ENCODE peak calls at places on chromosomes 13 and 19, in four cellular contexts. O is right lobe of liver, X is transverse colon, S is A549. A is an unnamed sample.

GRCh38 chr19:18995804-18996241 is 37.5 kb downstream of the SUGP2 start:
- DNase-seq in O (no peak), X (peak), S (peak), A (peak)

GRCh38 chr13:100254002-100254401 is 165.1 kb downstream of the PCCA start:
- DNase-seq in X (no peak), S (peak), O (no peak), A (no peak)

GRCh38 chr13:21673592-21674270 is 2.9 kb downstream of the FGF9 start:
- DNase-seq in O (peak), S (peak), X (peak), A (peak)

GRCh38 chr13:83691966-83692365 is 190.3 kb downstream of the SLITRK1 start:
- DNase-seq in X (no peak), O (no peak), S (no peak), A (no peak)

GRCh38 chr13:67119481-67119883 is 110.7 kb downstream of the PCDH9 start:
- DNase-seq in O (no peak), X (no peak), S (peak), A (no peak)

GRCh38 chr13:56718791-56719190 is 421.9 kb upstream of the PRR20A start:
- DNase-seq in S (no peak), O (no peak), X (no peak), A (no peak)

GRCh38 chr19:3005345-3005744 is 23.7 kb downstream of the TLE2 start:
- DNase-seq in S (no peak), O (no peak), X (no peak), A (no peak)

GRCh38 chr13:23921451-23921888 is 24.2 kb upstream of the C1QTNF9B start:
- DNase-seq in O (no peak), X (no peak), S (peak), A (no peak)

GRCh38 chr19:2542341-2543069 is 66.6 kb downstream of the GADD45B start:
- DNase-seq in X (peak), S (peak), O (no peak), A (peak)

GRCh38 chr19:29495091-29495490 is 30.7 kb upstream of the VSTM2B start:
- DNase-seq in O (no peak), S (no peak), X (no peak), A (no peak)

GRCh38 chr19:54218259-54218658 is 4.5 kb downstream of the LILRB3 start:
- DNase-seq in S (no peak), O (no peak), X (no peak), A (no peak)

GRCh38 chr13:98537740-98538139 is 39.2 kb downstream of the STK24 start:
- DNase-seq in O (no peak), X (no peak), S (no peak), A (no peak)

GRCh38 chr19:38433268-38433733 is at the start of gene RYR1:
- DNase-seq in O (peak), X (peak), S (no peak), A (peak)

GRCh38 chr13:110525328-110526319 is 35.9 kb downstream of the RAB20 start:
- DNase-seq in S (no peak), X (peak), O (peak), A (no peak)

GRCh38 chr13:75993823-75994222 is 357.7 kb downstream of the LMO7 start:
- DNase-seq in O (no peak), S (peak), X (no peak), A (no peak)

GRCh38 chr13:65540064-65540635 is 1690.0 kb downstream of the PCDH9 start:
- DNase-seq in X (no peak), S (no peak), O (no peak), A (no peak)

GRCh38 chr19:7596191-7596937 is 701 bp downstream of the CAMSAP3 start:
- DNase-seq in O (no peak), X (peak), S (no peak), A (no peak)

GRCh38 chr13:93603043-93603442 is 376.4 kb downstream of the GPC6 start:
- DNase-seq in S (peak), X (no peak), O (no peak), A (no peak)

GRCh38 chr13:44930907-44931676 is 58.2 kb downstream of the NUFIP1 start:
- DNase-seq in S (no peak), O (no peak), X (no peak), A (no peak)

GRCh38 chr13:53064721-53065120 is 36.1 kb downstream of the OLFM4 start:
- DNase-seq in S (no peak), X (no peak), O (no peak), A (peak)

GRCh38 chr13:104984296-104984818 is 1551.1 kb downstream of the EFNB2 start:
- DNase-seq in O (no peak), X (no peak), S (no peak), A (no peak)

GRCh38 chr19:17946965-17947784 is 14.4 kb downstream of the CCDC124 start:
- DNase-seq in X (no peak), S (peak), O (no peak), A (peak)

GRCh38 chr19:10288662-10289166 is 1.0 kb upstream of the ICAM5 start:
- DNase-seq in S (peak), X (peak), O (no peak), A (no peak)

GRCh38 chr19:44741258-44741731 is 7.2 kb upstream of the BCL3 start:
- DNase-seq in O (no peak), X (peak), S (peak), A (peak)

GRCh38 chr13:101875717-101876393 is 423.4 kb downstream of the ITGBL1 start:
- DNase-seq in O (peak), X (no peak), S (peak), A (no peak)

GRCh38 chr19:2261438-2262172 is 5.4 kb upstream of the JSRP1 start:
- DNase-seq in O (no peak), X (peak), S (peak), A (no peak)

GRCh38 chr19:14432817-14433453 is at the start of gene PKN1:
- DNase-seq in O (peak), X (peak), S (peak), A (peak)

GRCh38 chr13:19940106-19940505 is 18.4 kb upstream of the ZMYM2 start:
- DNase-seq in O (no peak), S (no peak), X (no peak), A (no peak)

GRCh38 chr13:114130708-114131580 is 1.5 kb downstream of the RASA3 start:
- DNase-seq in S (peak), O (no peak), X (peak), A (peak)

GRCh38 chr13:45623516-45624090 is 8.1 kb upstream of the ERICH6B start:
- DNase-seq in O (no peak), X (no peak), S (peak), A (no peak)

GRCh38 chr13:111900390-111901180 is 166.4 kb upstream of the SOX1 start:
- DNase-seq in S (no peak), O (no peak), X (no peak), A (no peak)

GRCh38 chr13:35926859-35927530 is 204.2 kb downstream of the DCLK1 start:
- DNase-seq in X (no peak), S (no peak), O (no peak), A (no peak)

GRCh38 chr13:35923347-35923746 is 207.8 kb downstream of the DCLK1 start:
- DNase-seq in S (peak), O (no peak), X (no peak), A (no peak)

GRCh38 chr13:35920816-35921215 is 210.4 kb downstream of the DCLK1 start:
- DNase-seq in O (no peak), X (no peak), S (no peak), A (no peak)

GRCh38 chr13:35927554-35927953 is 203.6 kb downstream of the DCLK1 start:
- DNase-seq in X (no peak), O (no peak), S (peak), A (no peak)

DNA sequence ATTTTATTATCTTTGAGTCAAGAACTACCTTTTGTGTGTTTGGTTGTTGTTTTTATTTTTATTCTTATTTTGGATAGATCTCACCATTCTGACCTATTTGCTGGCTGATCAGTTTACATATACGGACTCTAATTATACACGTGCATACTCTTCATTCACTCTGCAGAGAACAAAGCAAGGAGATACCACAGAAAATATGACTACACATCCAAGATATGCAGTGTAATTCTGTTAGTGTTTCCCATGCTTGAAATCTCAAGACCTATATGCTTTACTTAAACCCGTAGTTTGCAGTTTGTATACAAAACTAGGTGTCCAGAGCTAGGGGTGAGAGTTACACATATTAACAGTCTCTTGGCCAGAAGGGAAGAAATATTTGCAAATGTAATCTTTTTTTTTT is 205.5 kb downstream of the DCLK1 start:
- DNase-seq in O (no peak), X (no peak), S (no peak), A (no peak)
- H3K4me3 ChIP-seq in O (no peak), X (no peak), S (no peak), A (no peak)

GRCh38 chr13:25281193-25281936 is 5.9 kb downstream of the MTMR6 start:
- DNase-seq in O (no peak), S (no peak), X (no peak), A (no peak)
- TF ChIP-seq POLR2A in O (no peak), S (no peak), X (no peak), A (no peak)

DNA sequence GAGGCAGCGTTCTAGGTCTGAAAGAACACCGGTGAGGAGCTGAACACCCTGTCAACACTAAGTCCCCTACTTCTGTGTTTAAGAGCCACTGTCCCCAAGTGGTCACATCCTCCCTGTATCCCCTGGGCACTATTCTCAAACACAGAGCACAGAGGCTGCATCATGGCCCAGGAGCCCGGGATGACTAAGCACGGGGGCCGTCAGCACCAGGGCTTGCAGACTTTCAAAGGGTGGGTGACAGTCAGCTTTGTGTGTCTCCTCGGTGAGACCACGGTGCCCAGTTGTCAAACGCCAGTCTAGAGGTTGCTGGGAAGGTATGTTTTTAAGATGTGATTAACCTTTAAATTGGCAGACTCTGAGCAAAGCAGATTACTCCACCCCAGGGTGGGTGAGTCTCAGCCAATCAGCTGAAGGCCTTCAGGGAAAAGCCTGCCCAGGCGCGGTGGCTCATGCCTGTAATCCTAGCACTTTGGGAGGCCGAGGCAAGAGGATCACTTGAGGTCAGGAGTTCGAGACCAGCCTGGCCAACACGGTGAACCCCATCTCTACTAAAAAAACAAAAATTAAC is 8.0 kb downstream of the MAP2K2 start:
- DNase-seq in X (no peak), S (no peak), O (no peak), A (no peak)
- H3K4me3 ChIP-seq in X (no peak), S (no peak), O (no peak), A (no peak)

GRCh38 chr19:4568884-4569283 is 9.4 kb upstream of the SEMA6B start:
- DNase-seq in O (no peak), S (no peak), X (no peak), A (no peak)

GRCh38 chr19:4570423-4570822 is 10.9 kb upstream of the SEMA6B start:
- DNase-seq in X (no peak), O (no peak), S (no peak), A (no peak)

GRCh38 chr19:4570916-4571304 is 11.4 kb upstream of the SEMA6B start:
- DNase-seq in O (no peak), S (no peak), X (no peak), A (no peak)

GRCh38 chr19:4566402-4567051 is 7.0 kb upstream of the SEMA6B start:
- DNase-seq in O (no peak), S (no peak), X (no peak), A (no peak)

GRCh38 chr19:4567584-4568071 is 8.1 kb upstream of the SEMA6B start:
- DNase-seq in S (peak), O (no peak), X (peak), A (no peak)
- TF ChIP-seq POLR2A in S (no peak), O (no peak), X (no peak), A (no peak)

DNA sequence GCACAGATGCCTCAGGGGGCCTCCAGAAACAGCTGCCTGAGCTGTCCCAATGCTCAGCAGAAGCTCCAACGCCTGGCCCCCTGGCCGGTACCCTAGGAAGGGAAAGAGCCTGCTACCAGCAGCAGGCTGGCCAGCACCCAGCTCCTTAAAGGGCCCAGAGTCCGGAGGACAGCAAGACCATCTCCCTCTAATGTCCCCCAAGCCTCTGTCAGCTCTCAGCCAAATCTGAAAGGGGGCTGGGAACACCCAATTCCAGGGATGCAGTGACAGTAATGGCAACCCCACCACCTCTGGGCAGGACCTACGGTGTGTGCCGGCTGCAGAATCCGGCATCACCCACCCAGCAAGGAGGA is 4.2 kb downstream of the PPP6R1 start:
- DNase-seq in S (no peak), O (no peak), X (no peak), A (no peak)
- H3K4me3 ChIP-seq in S (no peak), O (no peak), X (peak), A (no peak)

GRCh38 chr13:29847501-29847983 is 2.9 kb downstream of the UBL3 start:
- DNase-seq in S (peak), X (peak), O (no peak), A (peak)

GRCh38 chr13:29846475-29847256 is 3.8 kb downstream of the UBL3 start:
- DNase-seq in X (no peak), S (no peak), O (no peak), A (no peak)

GRCh38 chr13:29845440-29846056 is 4.9 kb downstream of the UBL3 start:
- DNase-seq in O (no peak), S (peak), X (no peak), A (no peak)

GRCh38 chr13:29840585-29840984 is 9.8 kb downstream of the UBL3 start:
- DNase-seq in X (no peak), O (no peak), S (no peak), A (no peak)

DNA sequence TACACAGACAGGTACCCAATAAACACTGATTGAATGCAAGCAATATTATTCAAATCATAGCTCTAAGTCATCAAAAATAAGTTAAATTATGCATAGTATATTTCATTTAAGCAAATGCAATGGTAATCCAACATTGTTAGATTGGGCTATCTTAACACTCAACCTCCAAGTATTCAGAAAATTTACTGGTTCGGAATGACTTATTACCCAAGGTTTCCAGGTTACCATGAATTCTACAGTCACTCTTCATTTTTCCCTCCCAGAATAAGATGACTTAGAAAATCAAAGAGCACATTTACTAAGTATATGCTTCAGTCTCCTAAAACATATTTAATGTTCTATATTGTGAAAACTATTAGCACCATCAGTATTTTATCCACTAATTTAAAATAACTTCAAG is 6.0 kb downstream of the UBL3 start:
- DNase-seq in O (no peak), S (no peak), X (no peak), A (no peak)
- TF ChIP-seq POLR2A in O (no peak), S (no peak), X (no peak), A (no peak)

GRCh38 chr13:88288326-88288725 is 617.2 kb downstream of the SLITRK5 start:
- DNase-seq in S (no peak), O (no peak), X (no peak), A (no peak)
- H3K4me3 ChIP-seq in S (no peak), O (no peak), X (no peak), A (no peak)

A was measured in body of pancreas.